ENCODE peak calls at places on chromosome 2, in four cellular contexts. H is A172, Z is midbrain, D is HCT116. T is an unnamed sample.
A peak's percentile ranks its signal among the peaks of the same experiment; 100 is the strongest.

GRCh38 chr2:240429872-240430491 is 5.5 kb upstream of the GPC1 start:
- DNase-seq in H (no peak), Z (no peak), D (no peak), T (no peak)

GRCh38 chr2:219171231-219171651 is 1.4 kb upstream of the SLC23A3 start:
- DNase-seq in D (peak; percentile 18), Z (peak; percentile 52), H (peak; percentile 75), T (peak; percentile 58)

GRCh38 chr2:148552675-148553331 is 91.7 kb upstream of the EPC2 start:
- DNase-seq in D (no peak), Z (no peak), H (peak; percentile 11), T (peak; percentile 37)

GRCh38 chr2:212618636-212619035 is 80.0 kb upstream of the ERBB4 start:
- DNase-seq in H (no peak), Z (no peak), D (no peak), T (peak; percentile 68)

GRCh38 chr2:205474746-205475145 is 207.6 kb upstream of the NRP2 start:
- DNase-seq in D (no peak), H (peak; percentile 18), Z (no peak), T (peak; percentile 42)

GRCh38 chr2:75155115-75155514 is 44.2 kb downstream of the TACR1 start:
- DNase-seq in D (no peak), Z (no peak), H (no peak), T (no peak)

GRCh38 chr2:30541680-30542079 is 94.6 kb downstream of the LCLAT1 start:
- DNase-seq in D (no peak), Z (no peak), H (no peak), T (no peak)

GRCh38 chr2:10375570-10376266 is 72.4 kb downstream of the ODC1 start:
- DNase-seq in H (no peak), Z (no peak), D (no peak), T (no peak)

GRCh38 chr2:20177556-20178403 is 47.1 kb downstream of the SDC1 start:
- DNase-seq in D (no peak), H (no peak), Z (no peak), T (no peak)

GRCh38 chr2:207041279-207041678 is 102.0 kb downstream of the CPO start:
- DNase-seq in H (no peak), Z (peak; percentile 30), D (no peak), T (no peak)

GRCh38 chr2:28995765-28996164 is 14.7 kb downstream of the TOGARAM2 start:
- DNase-seq in D (no peak), H (no peak), Z (no peak), T (no peak)

GRCh38 chr2:100237046-100237615 is 85.2 kb downstream of the LONRF2 start:
- DNase-seq in Z (no peak), H (no peak), D (no peak), T (no peak)

GRCh38 chr2:102581911-102582310 is 37.4 kb upstream of the SLC9A2 start:
- DNase-seq in H (no peak), Z (no peak), D (no peak), T (no peak)

GRCh38 chr2:134431837-134432437 is 178.1 kb downstream of the MGAT5 start:
- DNase-seq in D (no peak), H (peak; percentile 46), Z (no peak), T (peak; percentile 70)

GRCh38 chr2:140988597-140988996 is 1142.2 kb downstream of the LRP1B start:
- DNase-seq in D (no peak), H (no peak), Z (no peak), T (no peak)

GRCh38 chr2:54866868-54867267 is 143.4 kb downstream of the EML6 start:
- DNase-seq in H (no peak), D (no peak), Z (no peak), T (no peak)

GRCh38 chr2:224410946-224411561 is 9.1 kb upstream of the FAM124B start:
- DNase-seq in H (no peak), Z (no peak), D (no peak), T (no peak)

GRCh38 chr2:118834440-118834810 is 13.0 kb downstream of the EN1 start:
- DNase-seq in D (no peak), Z (no peak), H (no peak), T (no peak)

GRCh38 chr2:23916727-23917458 is 10.0 kb downstream of the ATAD2B start:
- DNase-seq in D (no peak), H (no peak), Z (no peak), T (no peak)

GRCh38 chr2:216985658-216986141 is 125.8 kb upstream of the TNP1 start:
- DNase-seq in D (no peak), H (no peak), Z (no peak), T (no peak)

GRCh38 chr2:135607561-135607960 is 76.3 kb downstream of the R3HDM1 start:
- DNase-seq in D (no peak), H (no peak), Z (no peak), T (no peak)

GRCh38 chr2:20590704-20591515 is 60.0 kb downstream of the HS1BP3 start:
- DNase-seq in Z (no peak), H (no peak), D (no peak), T (no peak)

GRCh38 chr2:191441761-191442160 is 196.6 kb downstream of the MYO1B start:
- DNase-seq in H (peak; percentile 56), D (no peak), Z (no peak), T (no peak)

GRCh38 chr2:133523406-133523805 is 44.9 kb downstream of the NCKAP5 start:
- DNase-seq in D (no peak), H (no peak), Z (no peak), T (no peak)

GRCh38 chr2:210226186-210226585 is 939 bp upstream of the ACADL start:
- DNase-seq in H (no peak), D (no peak), Z (no peak), T (no peak)

GRCh38 chr2:217826505-217826904 is 176.3 kb downstream of the TNS1 start:
- DNase-seq in H (no peak), D (no peak), Z (no peak), T (no peak)

GRCh38 chr2:230642966-230643365 is 69.7 kb upstream of the CAB39 start:
- DNase-seq in D (no peak), Z (no peak), H (no peak), T (no peak)

GRCh38 chr2:240640939-240641338 is 15.7 kb downstream of the GPR35 start:
- DNase-seq in D (peak; percentile 29), Z (no peak), H (no peak), T (no peak)

GRCh38 chr2:195563857-195564512 is 93.0 kb upstream of the SLC39A10 start:
- DNase-seq in H (no peak), D (no peak), Z (no peak), T (no peak)

GRCh38 chr2:111952871-111953497 is 54.6 kb downstream of the MERTK start:
- DNase-seq in D (no peak), H (no peak), Z (no peak), T (no peak)

GRCh38 chr2:137420744-137421143 is 543.5 kb upstream of the HNMT start:
- DNase-seq in D (no peak), H (peak; percentile 36), Z (no peak), T (peak; percentile 29)

GRCh38 chr2:54166121-54166773 is 50.8 kb downstream of the ACYP2 start:
- DNase-seq in D (no peak), H (no peak), Z (no peak), T (no peak)

GRCh38 chr2:33541243-33541642 is 57.9 kb downstream of the FAM98A start:
- DNase-seq in Z (no peak), D (no peak), H (no peak), T (no peak)